ENCODE peak calls at places on chromosomes 5 and 9, in nine cellular contexts. I is prostate gland, W is GM12878, E is GM23338, F is sigmoid colon, V is suprapubic skin, L is spleen, U is transverse colon, B is endothelial cell of umbilical vein. Y is an unnamed sample.

GRCh38 chr9:86942352-86943222 is 4.7 kb downstream of the GAS1 start:
- DNase-seq in B (no peak), W (no peak), E (peak; percentile 70), V (no peak), I (peak; percentile 14), L (no peak), F (no peak), U (no peak), Y (no peak)

GRCh38 chr9:101271102-101271501 is 113.7 kb downstream of the BAAT start:
- DNase-seq in V (no peak), E (no peak), B (no peak), I (no peak), L (no peak), F (no peak), W (no peak), U (no peak), Y (no peak)

GRCh38 chr5:90802695-90803317 is 244.2 kb downstream of the ADGRV1 start:
- DNase-seq in E (peak; percentile 88), L (no peak), F (no peak), V (no peak), U (peak; percentile 21), W (no peak), B (peak; percentile 55), I (peak; percentile 8), Y (peak; percentile 1)

GRCh38 chr5:94778712-94779111 is 160.2 kb downstream of the SLF1 start:
- DNase-seq in F (no peak), I (no peak), U (no peak), W (no peak), L (no peak), B (no peak), V (no peak), E (no peak), Y (no peak)

GRCh38 chr9:7234144-7234543 is 476.4 kb downstream of the KDM4C start:
- DNase-seq in F (no peak), V (no peak), W (no peak), U (no peak), L (no peak), I (no peak), B (peak; percentile 43), E (peak; percentile 95), Y (peak; percentile 18)

GRCh38 chr5:93417500-93417899 is 163.5 kb downstream of the NR2F1-AS1 start:
- DNase-seq in V (no peak), L (no peak), W (no peak), F (no peak), I (no peak), B (no peak), U (no peak), E (no peak), Y (no peak)

GRCh38 chr5:145178667-145179523 is 656.2 kb downstream of the PRELID2 start:
- DNase-seq in V (no peak), L (no peak), E (peak; percentile 78), I (no peak), W (no peak), F (no peak), B (no peak), U (no peak), Y (no peak)

GRCh38 chr9:76161546-76161945 is 232.7 kb downstream of the RFK start:
- DNase-seq in E (peak; percentile 4), U (no peak), V (no peak), W (no peak), I (no peak), B (no peak), F (peak; percentile 83), L (no peak), Y (no peak)

GRCh38 chr9:68416891-68417570 is 60.6 kb downstream of the PGM5 start:
- DNase-seq in B (no peak), E (peak; percentile 82), F (no peak), U (no peak), W (no peak), I (no peak), V (no peak), L (no peak), Y (no peak)

GRCh38 chr9:78866228-78867132 is 569.6 kb downstream of the PSAT1 start:
- DNase-seq in U (no peak), E (no peak), B (peak; percentile 80), I (no peak), L (no peak), F (no peak), W (no peak), V (no peak), Y (no peak)

GRCh38 chr9:136364942-136365774 is 1.6 kb upstream of the DNLZ start:
- DNase-seq in V (no peak), E (no peak), W (no peak), F (no peak), B (no peak), L (no peak), U (no peak), I (no peak), Y (peak; percentile 38)

GRCh38 chr5:102971693-102972293 is 148.1 kb downstream of the GIN1 start:
- DNase-seq in W (no peak), I (no peak), B (peak; percentile 40), F (no peak), V (no peak), E (peak; percentile 37), L (no peak), U (no peak), Y (no peak)

GRCh38 chr5:149237662-149238061 is 34.0 kb upstream of the AFAP1L1 start:
- DNase-seq in I (no peak), V (no peak), W (no peak), E (peak; percentile 57), B (no peak), L (no peak), U (no peak), F (no peak), Y (no peak)
- TF ChIP-seq CTCF in I (no peak), V (no peak), W (no peak), E (peak; percentile 67), B (no peak), L (no peak), U (no peak), F (no peak), Y (no peak)

GRCh38 chr5:151551985-151552384 is 39.1 kb downstream of the FAT2 start:
- DNase-seq in E (no peak), L (no peak), V (no peak), I (no peak), W (no peak), B (no peak), F (no peak), U (no peak), Y (no peak)

GRCh38 chr5:151555760-151556576 is 35.2 kb downstream of the FAT2 start:
- DNase-seq in I (no peak), F (no peak), B (no peak), V (no peak), U (no peak), E (no peak), W (no peak), L (no peak), Y (no peak)

GRCh38 chr5:151556808-151557207 is 34.3 kb downstream of the FAT2 start:
- DNase-seq in E (no peak), F (no peak), B (no peak), W (no peak), U (no peak), V (no peak), L (no peak), I (no peak), Y (peak; percentile 26)

GRCh38 chr5:151553130-151553670 is 37.9 kb downstream of the FAT2 start:
- DNase-seq in E (no peak), I (no peak), F (no peak), L (no peak), B (no peak), W (no peak), U (no peak), V (no peak), Y (no peak)

GRCh38 chr5:151553695-151554094 is 37.4 kb downstream of the FAT2 start:
- DNase-seq in E (no peak), L (no peak), B (no peak), U (no peak), W (no peak), F (no peak), I (no peak), V (no peak), Y (no peak)
- TF ChIP-seq POLR2AphosphoS5 in E (no peak), L (no peak), B (no peak), U (no peak), W (no peak), F (no peak), I (no peak), V (no peak), Y (no peak)

GRCh38 chr9:133992780-133993634 is 883 bp upstream of the VAV2 start:
- DNase-seq in E (peak; percentile 80), W (no peak), L (peak; percentile 92), U (peak; percentile 92), V (peak; percentile 93), I (peak; percentile 84), F (peak; percentile 96), B (peak; percentile 70), Y (peak; percentile 38)
- TF ChIP-seq CTCF in E (peak; percentile 51), W (peak; percentile 47), L (peak; percentile 50), U (peak; percentile 31), V (no peak), I (peak; percentile 53), F (no peak), B (peak; percentile 25), Y (no peak)

GRCh38 chr5:14410942-14411258 is 170.7 kb upstream of the OTULINL start:
- DNase-seq in U (no peak), L (no peak), F (no peak), I (no peak), B (no peak), W (no peak), E (no peak), V (no peak), Y (no peak)

GRCh38 chr5:14407746-14408175 is 173.8 kb upstream of the OTULINL start:
- DNase-seq in V (no peak), F (no peak), I (no peak), L (no peak), B (peak; percentile 61), E (no peak), W (no peak), U (no peak), Y (no peak)

GRCh38 chr5:14413331-14413750 is 168.3 kb upstream of the OTULINL start:
- DNase-seq in U (no peak), E (no peak), I (no peak), B (no peak), L (no peak), W (no peak), F (no peak), V (no peak), Y (no peak)

GRCh38 chr5:14407051-14407450 is 174.5 kb upstream of the OTULINL start:
- DNase-seq in B (no peak), U (no peak), E (no peak), I (no peak), V (no peak), L (no peak), F (no peak), W (no peak), Y (no peak)

DNA sequence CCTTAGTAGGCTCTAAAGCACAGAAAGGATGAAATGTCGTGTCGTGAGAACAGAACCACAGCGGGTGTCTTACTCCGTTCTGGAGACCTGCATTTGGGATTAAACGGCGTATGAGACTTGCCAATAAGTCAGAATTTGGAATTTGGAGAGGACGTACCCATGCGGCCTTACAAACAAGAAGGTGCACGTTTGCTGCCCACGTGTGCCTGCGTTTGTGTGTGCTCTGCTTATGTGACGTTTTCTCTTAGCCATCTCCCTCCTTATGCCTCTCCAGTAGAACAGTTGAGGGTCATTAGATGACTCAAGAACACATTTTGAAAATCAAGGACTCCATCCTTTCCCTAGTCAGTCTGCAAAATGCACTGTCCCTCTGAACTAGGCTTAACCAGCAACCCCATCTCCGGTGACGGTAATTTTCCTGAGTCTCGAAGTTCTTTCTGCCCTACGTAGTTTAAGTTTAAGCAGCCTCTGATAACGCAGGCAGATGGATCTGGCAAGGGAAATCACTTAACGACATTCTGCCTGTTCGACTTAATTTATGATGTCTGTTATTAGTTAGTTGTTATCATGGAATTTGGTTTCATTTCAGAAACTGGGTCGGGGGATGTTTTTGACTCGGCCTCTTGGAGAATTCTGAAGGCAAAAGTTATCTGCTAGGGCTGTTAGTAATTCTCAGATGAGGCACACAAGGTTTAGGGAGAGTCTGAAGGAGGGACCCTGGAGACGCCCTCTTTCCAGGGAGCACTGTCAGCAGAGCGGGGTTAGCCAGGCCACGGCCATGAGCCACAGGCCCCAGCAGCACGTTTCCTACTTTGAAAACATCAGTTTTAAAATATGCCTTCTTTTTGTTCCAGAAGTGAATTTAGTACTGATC is 171.3 kb upstream of the OTULINL start:
- DNase-seq in V (no peak), I (no peak), L (no peak), F (no peak), U (no peak), W (no peak), B (no peak), E (no peak), Y (no peak)
- TF ChIP-seq POLR2AphosphoS5 in V (no peak), I (no peak), L (no peak), F (peak; percentile 1), U (no peak), W (no peak), B (no peak), E (no peak), Y (no peak)

Y was measured in HL-60.